ENCODE peak calls at places on chromosomes 1 and 21, in four cellular contexts. One of them, this sample, is unnamed.

GRCh38 chr1:225883616-225884265 is 1.6 kb upstream of the TMEM63A start:
- DNase-seq in K562: no peak
- DNase-seq in HepG2: no peak
- DNase-seq in GM12878: no peak
- DNase-seq in this sample: no peak

GRCh38 chr1:20280399-20280798 is 10.3 kb upstream of the VWA5B1 start:
- DNase-seq in K562: no peak
- DNase-seq in HepG2: no peak
- DNase-seq in GM12878: no peak
- DNase-seq in this sample: no peak

GRCh38 chr21:37198989-37199924 is 67.9 kb downstream of the VPS26C start:
- DNase-seq in K562: no peak
- DNase-seq in HepG2: no peak
- DNase-seq in GM12878: no peak
- DNase-seq in this sample: no peak

GRCh38 chr1:225754940-225755635 is 22.5 kb upstream of the SRP9 start:
- DNase-seq in K562: no peak
- DNase-seq in HepG2: peak
- DNase-seq in GM12878: no peak
- DNase-seq in this sample: no peak

GRCh38 chr1:179251675-179252074 is 22.2 kb upstream of the ABL2 start:
- DNase-seq in K562: no peak
- DNase-seq in HepG2: peak
- DNase-seq in GM12878: no peak
- DNase-seq in this sample: peak

GRCh38 chr1:39657923-39658485 is 13.9 kb downstream of the NT5C1A start:
- DNase-seq in K562: peak
- DNase-seq in HepG2: peak
- DNase-seq in GM12878: no peak
- DNase-seq in this sample: peak

GRCh38 chr21:35232545-35233176 is 183.6 kb upstream of the RUNX1 start:
- DNase-seq in K562: peak
- DNase-seq in HepG2: peak
- DNase-seq in GM12878: no peak
- DNase-seq in this sample: no peak

GRCh38 chr1:172246521-172247390 is 173.7 kb upstream of the C1orf105 start:
- DNase-seq in K562: no peak
- DNase-seq in HepG2: no peak
- DNase-seq in GM12878: no peak
- DNase-seq in this sample: no peak

GRCh38 chr1:93042134-93042821 is 36.8 kb upstream of the MTF2 start:
- DNase-seq in K562: no peak
- DNase-seq in HepG2: peak
- DNase-seq in GM12878: peak
- DNase-seq in this sample: no peak

GRCh38 chr1:67094191-67094590 is 40.2 kb upstream of the SLC35D1 start:
- DNase-seq in K562: no peak
- DNase-seq in HepG2: no peak
- DNase-seq in GM12878: no peak
- DNase-seq in this sample: no peak

GRCh38 chr1:67084765-67085318 is 30.9 kb upstream of the SLC35D1 start:
- DNase-seq in K562: no peak
- DNase-seq in HepG2: no peak
- DNase-seq in GM12878: no peak
- DNase-seq in this sample: no peak

GRCh38 chr1:67088440-67088839 is 34.5 kb upstream of the SLC35D1 start:
- DNase-seq in K562: no peak
- DNase-seq in HepG2: no peak
- DNase-seq in GM12878: no peak
- DNase-seq in this sample: no peak

GRCh38 chr1:67085326-67085725 is 31.4 kb upstream of the SLC35D1 start:
- DNase-seq in K562: no peak
- DNase-seq in HepG2: no peak
- DNase-seq in GM12878: no peak
- DNase-seq in this sample: no peak

DNA sequence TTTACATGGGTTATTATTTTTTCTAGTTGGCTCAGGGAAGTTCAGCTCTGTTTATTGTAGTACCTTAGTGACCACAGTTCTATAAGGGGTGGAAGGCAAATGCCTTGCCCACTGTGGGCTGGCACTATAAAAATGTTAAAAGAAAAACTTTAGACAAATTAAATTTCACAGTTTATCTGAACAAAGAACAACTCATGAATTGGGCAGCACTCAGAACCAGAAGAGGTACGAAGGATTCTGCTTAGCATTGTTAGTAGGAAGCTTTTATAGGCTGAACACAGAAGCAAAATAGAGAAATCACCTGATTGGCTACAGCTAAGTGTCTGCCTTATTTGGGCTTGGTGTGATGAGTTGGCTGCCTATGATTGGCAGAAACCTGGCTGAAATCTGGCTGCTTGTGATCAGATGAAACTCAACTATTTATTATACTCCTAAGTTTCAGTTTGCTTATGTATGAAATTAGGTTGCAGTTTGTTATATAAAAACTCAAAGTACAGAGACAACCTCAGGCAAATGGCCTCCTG is 35.8 kb upstream of the SLC35D1 start:
- DNase-seq in K562: no peak
- DNase-seq in HepG2: no peak
- DNase-seq in GM12878: no peak
- DNase-seq in this sample: no peak
- TF ChIP-seq BHLHE40 in K562: no peak
- TF ChIP-seq BHLHE40 in HepG2: no peak
- TF ChIP-seq BHLHE40 in GM12878: no peak
- TF ChIP-seq BHLHE40 in this sample: no peak

GRCh38 chr1:97190326-97190725 is 468.7 kb downstream of the PTBP2 start:
- DNase-seq in K562: no peak
- DNase-seq in HepG2: no peak
- DNase-seq in GM12878: no peak
- DNase-seq in this sample: no peak
- TF ChIP-seq FOXM1 in K562: no peak
- TF ChIP-seq FOXM1 in HepG2: no peak
- TF ChIP-seq FOXM1 in GM12878: no peak
- TF ChIP-seq FOXM1 in this sample: no peak

GRCh38 chr1:82399093-82399492 is 598.4 kb downstream of the ADGRL2 start:
- DNase-seq in K562: no peak
- DNase-seq in HepG2: no peak
- DNase-seq in GM12878: no peak
- DNase-seq in this sample: no peak
- TF ChIP-seq BHLHE40 in K562: no peak
- TF ChIP-seq BHLHE40 in HepG2: no peak
- TF ChIP-seq BHLHE40 in GM12878: no peak
- TF ChIP-seq BHLHE40 in this sample: no peak

DNA sequence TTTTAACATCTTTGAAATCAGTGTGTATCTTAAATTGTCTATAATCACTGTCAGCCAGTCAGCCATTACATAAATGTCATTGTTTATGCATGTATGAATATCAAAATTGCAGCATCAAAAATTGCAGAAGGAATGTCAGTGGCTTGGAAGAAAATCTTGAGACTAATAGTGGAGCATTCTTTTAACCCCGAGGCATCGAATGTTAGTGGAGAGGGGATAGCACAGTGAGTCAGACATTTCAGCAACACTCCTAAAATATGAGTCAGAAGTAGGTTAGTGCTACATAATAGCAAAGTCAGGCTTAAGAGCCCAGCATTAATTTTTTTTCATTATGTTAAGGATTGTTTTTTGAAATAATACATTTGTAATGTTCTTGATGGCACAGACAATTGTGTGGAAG is 45.5 kb downstream of the SNRPE start:
- DNase-seq in K562: no peak
- DNase-seq in HepG2: no peak
- DNase-seq in GM12878: no peak
- DNase-seq in this sample: no peak
- TF ChIP-seq FOXM1 in K562: no peak
- TF ChIP-seq FOXM1 in HepG2: no peak
- TF ChIP-seq FOXM1 in GM12878: no peak
- TF ChIP-seq FOXM1 in this sample: no peak

DNA sequence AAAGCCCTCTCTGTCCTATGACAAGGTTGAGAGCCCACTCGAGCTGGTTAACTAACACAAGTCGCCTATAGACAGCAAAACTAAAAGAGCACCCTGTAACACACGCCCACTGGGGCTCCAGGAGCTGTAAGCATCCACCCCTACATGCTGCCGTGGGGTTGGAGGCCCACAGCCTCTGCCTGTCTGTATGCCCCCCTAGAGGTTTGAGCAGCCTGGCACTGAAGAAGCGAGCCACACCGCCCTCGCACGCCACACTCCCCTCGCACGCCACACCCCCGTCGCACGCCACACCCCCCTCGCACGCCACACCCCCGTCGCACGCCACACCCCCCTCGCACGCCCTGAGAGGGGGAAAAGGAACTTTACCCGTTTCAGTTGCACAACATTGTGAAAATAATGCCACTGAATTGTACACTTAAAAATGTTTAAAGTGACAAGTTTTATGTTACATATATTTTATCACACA is 13.2 kb upstream of the HMGCL start:
- DNase-seq in K562: peak
- DNase-seq in HepG2: peak
- DNase-seq in GM12878: peak
- DNase-seq in this sample: peak
- TF ChIP-seq BHLHE40 in K562: peak
- TF ChIP-seq BHLHE40 in HepG2: peak
- TF ChIP-seq BHLHE40 in GM12878: peak
- TF ChIP-seq BHLHE40 in this sample: no peak

DNA sequence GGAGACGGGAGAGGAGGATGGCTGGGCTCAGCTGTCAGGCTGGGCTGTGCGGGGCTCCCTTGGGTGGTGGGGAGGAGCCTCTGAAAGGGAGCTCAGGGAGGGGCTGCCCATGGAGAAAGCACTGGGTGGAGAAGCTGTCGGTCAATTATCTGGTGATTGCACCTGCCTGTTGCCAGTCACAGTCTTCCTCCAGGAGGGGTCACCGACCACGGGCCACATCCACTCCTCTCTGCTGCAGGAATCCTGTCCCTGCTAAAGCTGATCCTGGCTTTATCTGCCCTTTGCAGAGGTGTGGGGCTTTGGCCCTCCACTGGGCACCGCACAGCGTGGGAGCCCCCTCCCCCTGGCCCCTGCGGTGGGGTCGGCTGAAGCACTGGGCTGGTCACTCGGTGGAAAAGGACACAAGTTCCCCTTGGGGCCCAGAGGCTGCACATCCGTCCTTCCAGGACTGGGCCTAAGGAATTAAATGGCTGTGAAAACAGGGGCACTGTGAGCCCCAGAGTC is 21.8 kb upstream of the COL18A1 start:
- DNase-seq in K562: peak
- DNase-seq in HepG2: peak
- DNase-seq in GM12878: no peak
- DNase-seq in this sample: no peak
- TF ChIP-seq FOXM1 in K562: no peak
- TF ChIP-seq FOXM1 in HepG2: no peak
- TF ChIP-seq FOXM1 in GM12878: no peak
- TF ChIP-seq FOXM1 in this sample: no peak

DNA sequence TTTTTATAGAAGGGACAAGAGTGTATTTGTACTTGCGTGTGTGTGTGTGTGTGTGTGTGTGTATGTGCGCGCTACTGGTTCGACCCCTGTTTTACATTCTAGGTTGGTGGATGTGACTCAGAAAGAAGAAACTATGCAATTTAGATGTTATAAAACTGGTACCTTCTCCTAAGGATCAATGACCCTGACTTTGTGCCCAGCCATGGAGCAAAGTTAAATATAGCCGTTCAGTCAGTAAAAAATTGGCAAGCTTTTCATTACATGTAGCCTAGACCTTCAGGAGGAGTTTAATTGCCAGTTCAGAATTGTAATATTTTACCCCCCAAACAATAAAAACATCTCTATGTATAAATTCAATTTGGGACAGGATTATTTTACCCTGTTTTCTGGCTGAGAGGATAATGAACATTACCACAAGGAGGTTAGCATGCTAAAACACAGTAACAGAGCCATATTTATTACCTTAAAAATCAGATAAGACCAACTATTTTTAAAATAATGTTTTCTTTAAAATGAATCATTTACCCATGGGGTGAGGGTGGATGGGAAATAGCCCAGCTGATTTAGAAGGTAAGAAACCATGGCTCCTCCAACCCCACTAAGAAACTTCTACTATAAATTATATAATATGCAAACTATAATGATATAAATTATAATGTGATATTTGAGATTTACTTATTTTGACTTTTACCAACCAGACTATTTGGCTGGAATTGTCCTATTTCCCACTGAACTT is 33.5 kb upstream of the MTR start:
- DNase-seq in K562: no peak
- DNase-seq in HepG2: no peak
- DNase-seq in GM12878: no peak
- DNase-seq in this sample: no peak
- TF ChIP-seq BHLHE40 in K562: no peak
- TF ChIP-seq BHLHE40 in HepG2: no peak
- TF ChIP-seq BHLHE40 in GM12878: no peak
- TF ChIP-seq BHLHE40 in this sample: no peak

DNA sequence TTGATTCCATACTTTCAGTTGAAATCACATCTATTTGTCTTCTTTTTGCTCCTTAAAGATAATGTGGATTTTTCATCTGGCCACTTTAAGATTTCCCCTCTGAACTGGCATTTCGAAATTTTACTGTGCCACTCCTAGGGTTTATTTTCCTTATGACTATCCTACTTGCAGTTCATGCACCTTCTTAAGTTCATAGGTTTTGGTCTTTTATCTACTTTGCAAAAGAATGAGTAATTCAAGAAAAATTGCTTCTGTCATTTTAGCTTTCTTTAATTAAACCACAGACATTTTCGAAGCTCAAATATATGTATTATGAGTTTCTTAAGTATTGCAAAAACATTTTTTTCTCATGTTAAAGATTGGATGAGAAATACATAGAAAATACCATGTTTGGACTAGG is 1244.8 kb upstream of the TMPRSS15 start:
- DNase-seq in K562: no peak
- DNase-seq in HepG2: no peak
- DNase-seq in GM12878: no peak
- DNase-seq in this sample: no peak
- TF ChIP-seq FOXM1 in K562: no peak
- TF ChIP-seq FOXM1 in HepG2: no peak
- TF ChIP-seq FOXM1 in GM12878: no peak
- TF ChIP-seq FOXM1 in this sample: no peak

DNA sequence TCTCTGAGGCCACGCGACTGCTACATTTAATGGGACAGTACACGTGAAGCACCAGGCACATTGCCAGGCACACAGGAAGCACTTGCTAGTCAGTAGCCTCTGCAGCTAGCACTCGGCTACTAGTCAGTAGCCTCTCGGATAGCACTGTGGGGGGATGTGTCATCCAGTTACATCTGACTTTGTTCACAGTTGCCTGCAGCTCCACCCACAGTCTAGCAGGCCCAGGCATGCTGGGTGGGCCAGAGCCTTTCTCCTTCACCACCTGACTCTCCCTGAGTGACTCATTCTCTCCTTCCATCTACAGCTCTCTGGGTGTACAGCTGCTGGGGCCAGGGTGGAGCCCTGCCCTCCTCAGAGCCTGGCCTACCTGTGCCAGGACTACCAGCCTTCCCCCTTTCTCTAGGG is 51.5 kb downstream of the PTPRF start:
- DNase-seq in K562: peak
- DNase-seq in HepG2: peak
- DNase-seq in GM12878: peak
- DNase-seq in this sample: peak
- TF ChIP-seq BHLHE40 in K562: no peak
- TF ChIP-seq BHLHE40 in HepG2: no peak
- TF ChIP-seq BHLHE40 in GM12878: peak
- TF ChIP-seq BHLHE40 in this sample: no peak

This sample was measured in HEK293T.